ENCODE peak calls at places on chromosomes 4 and X, in eight cellular contexts. U is mucosa of descending colon, R is germinal center, V is choroid plexus epithelial cell, Y is WERI-Rb-1, Q is cardiac fibroblast, P is NCI-H1694 treated with DMSO at 0.1 percent for 48 hours, B is stomach. T is an unnamed sample.
A peak's percentile ranks its signal among the peaks of the same experiment; 100 is the strongest.

GRCh38 chr4:6043188-6043587 is 25.0 kb upstream of the C4orf50 start:
- DNase-seq in B (no peak), R (no peak), Q (no peak), P (no peak), V (no peak), Y (no peak), U (no peak), T (no peak)

GRCh38 chrX:103688949-103689348 is 2.5 kb upstream of the MORF4L2 start:
- DNase-seq in U (no peak), R (peak; percentile 6), V (peak; percentile 58), P (peak; percentile 61), B (no peak), Y (no peak), Q (peak; percentile 63), T (peak; percentile 59)

GRCh38 chr4:11843340-11843739 is 414.6 kb upstream of the HS3ST1 start:
- DNase-seq in Q (no peak), R (no peak), Y (no peak), U (no peak), B (no peak), P (no peak), V (no peak), T (no peak)

GRCh38 chrX:55489315-55490009 is at the start of gene USP51:
- DNase-seq in Q (peak; percentile 73), Y (peak; percentile 39), P (no peak), U (peak; percentile 31), B (peak; percentile 42), R (peak; percentile 28), V (peak; percentile 65), T (peak; percentile 5)

GRCh38 chr4:186657766-186658165 is 65.9 kb downstream of the FAT1 start:
- DNase-seq in P (no peak), R (no peak), V (peak; percentile 16), Y (no peak), U (no peak), B (no peak), Q (peak; percentile 13), T (no peak)

GRCh38 chr4:1047976-1048780 is 36.8 kb downstream of the FGFRL1 start:
- DNase-seq in B (no peak), V (no peak), Q (no peak), P (no peak), Y (peak; percentile 11), R (no peak), U (peak; percentile 25), T (no peak)

GRCh38 chr4:173217727-173218126 is 49.1 kb downstream of the GALNT7 start:
- DNase-seq in B (no peak), U (no peak), P (no peak), Y (no peak), Q (peak; percentile 59), R (no peak), V (peak; percentile 76), T (no peak)

GRCh38 chrX:33175201-33175600 is 36.1 kb downstream of the DMD start:
- DNase-seq in Q (no peak), V (no peak), B (no peak), P (no peak), U (no peak), Y (no peak), R (no peak), T (no peak)

GRCh38 chr4:109352941-109353340 is 50.5 kb upstream of the COL25A1 start:
- DNase-seq in R (no peak), B (no peak), Y (no peak), V (no peak), P (no peak), Q (no peak), U (no peak), T (no peak)

GRCh38 chr4:3827616-3828492 is 61.7 kb downstream of the ADRA2C start:
- DNase-seq in Y (no peak), U (peak; percentile 89), P (peak; percentile 34), V (peak; percentile 5), B (peak; percentile 95), Q (peak; percentile 62), R (no peak), T (no peak)

GRCh38 chr4:128159967-128160366 is 98.9 kb downstream of the LARP1B start:
- DNase-seq in Y (no peak), R (no peak), P (no peak), U (no peak), V (peak; percentile 92), B (no peak), Q (peak; percentile 19), T (no peak)

GRCh38 chr4:56907009-56907408 is 691 bp upstream of the REST start:
- DNase-seq in Y (peak; percentile 16), P (no peak), R (peak; percentile 14), U (peak; percentile 25), V (no peak), B (no peak), Q (no peak), T (no peak)

GRCh38 chr4:11368701-11369115 is 60.0 kb downstream of the HS3ST1 start:
- DNase-seq in R (no peak), B (no peak), U (no peak), P (no peak), Q (no peak), V (no peak), Y (no peak), T (no peak)

T was measured in OCI-LY7.